ENCODE peak calls at places on chromosome 16, in six cellular contexts. A, K, X, B, W and U are unnamed samples.

GRCh38 chr16:80543162-80543561 is 2.4 kb downstream of the DYNLRB2 start:
- DNase-seq in A (no peak), K (no peak), X (no peak), B (no peak), W (no peak), U (no peak)

GRCh38 chr16:77657016-77657415 is 65.3 kb upstream of the NUDT7 start:
- DNase-seq in A (peak), K (peak), X (peak), B (peak), W (peak), U (peak)

GRCh38 chr16:85753976-85754375 is 3.1 kb upstream of the C16orf74 start:
- DNase-seq in A (no peak), K (no peak), X (no peak), B (no peak), W (no peak), U (no peak)

GRCh38 chr16:84751241-84751640 is 51.4 kb downstream of the USP10 start:
- DNase-seq in A (no peak), K (no peak), X (no peak), B (no peak), W (no peak), U (no peak)

GRCh38 chr16:46739934-46740333 is 8.2 kb downstream of the MYLK3 start:
- DNase-seq in A (no peak), K (peak), X (no peak), B (no peak), W (no peak), U (no peak)

GRCh38 chr16:25064967-25065366 is 46.6 kb upstream of the LCMT1 start:
- DNase-seq in A (no peak), K (no peak), X (peak), B (peak), W (no peak), U (peak)

GRCh38 chr16:74874123-74874522 is 99.5 kb upstream of the FA2H start:
- DNase-seq in A (no peak), K (no peak), X (no peak), B (no peak), W (no peak), U (no peak)

GRCh38 chr16:12470311-12471229 is 333.1 kb downstream of the CPPED1 start:
- DNase-seq in A (no peak), K (no peak), X (no peak), B (peak), W (no peak), U (no peak)

GRCh38 chr16:11526921-11527320 is 59.8 kb downstream of the LITAF start:
- DNase-seq in A (no peak), K (no peak), X (peak), B (no peak), W (no peak), U (peak)

GRCh38 chr16:79848739-79849518 is 248.4 kb upstream of the MAF start:
- DNase-seq in A (no peak), K (no peak), X (no peak), B (no peak), W (no peak), U (no peak)

GRCh38 chr16:80459331-80459777 is 81.4 kb upstream of the DYNLRB2 start:
- DNase-seq in A (no peak), K (no peak), X (peak), B (no peak), W (peak), U (no peak)

GRCh38 chr16:64445245-64445644 is 676.6 kb downstream of the CDH11 start:
- DNase-seq in A (no peak), K (no peak), X (no peak), B (no peak), W (no peak), U (peak)

GRCh38 chr16:87074635-87075318 is 242.4 kb downstream of the C16orf95 start:
- DNase-seq in A (no peak), K (no peak), X (no peak), B (no peak), W (no peak), U (peak)

GRCh38 chr16:2150418-2151187 is 2.2 kb downstream of the RAB26 start:
- DNase-seq in A (peak), K (peak), X (no peak), B (peak), W (peak), U (peak)

GRCh38 chr16:2614761-2615191 is 67.5 kb upstream of the KCTD5 start:
- DNase-seq in A (no peak), K (no peak), X (no peak), B (no peak), W (no peak), U (no peak)

GRCh38 chr16:398551-399277 is 1.7 kb downstream of the NME4 start:
- DNase-seq in A (no peak), K (no peak), X (no peak), B (no peak), W (no peak), U (peak)

GRCh38 chr16:19555938-19556778 is 655 bp downstream of the VPS35L start:
- DNase-seq in A (peak), K (peak), X (peak), B (peak), W (peak), U (peak)

GRCh38 chr16:31427441-31428276 is 501 bp downstream of the COX6A2 start:
- DNase-seq in A (peak), K (peak), X (peak), B (no peak), W (peak), U (no peak)

GRCh38 chr16:28543072-28543471 is 4.3 kb upstream of the NUPR1 start:
- DNase-seq in A (no peak), K (no peak), X (no peak), B (no peak), W (no peak), U (no peak)

GRCh38 chr16:23081675-23082119 is 67.6 kb downstream of the USP31 start:
- DNase-seq in A (no peak), K (no peak), X (peak), B (peak), W (peak), U (no peak)

GRCh38 chr16:75256871-75257343 is 5.5 kb upstream of the BCAR1 start:
- DNase-seq in A (no peak), K (no peak), X (peak), B (peak), W (no peak), U (peak)

GRCh38 chr16:50247906-50248608 is 18.3 kb upstream of the ADCY7 start:
- DNase-seq in A (no peak), K (no peak), X (no peak), B (no peak), W (no peak), U (no peak)

GRCh38 chr16:72787519-72788268 is 260.2 kb downstream of the ZFHX3 start:
- DNase-seq in A (peak), K (no peak), X (peak), B (peak), W (peak), U (peak)

GRCh38 chr16:17591655-17592405 is 121.1 kb upstream of the XYLT1 start:
- DNase-seq in A (no peak), K (no peak), X (peak), B (no peak), W (no peak), U (no peak)

GRCh38 chr16:4899474-4899846 is 37.5 kb downstream of the PPL start:
- DNase-seq in A (no peak), K (no peak), X (no peak), B (no peak), W (no peak), U (no peak)

GRCh38 chr16:14409563-14409962 is 220.5 kb downstream of the PARN start:
- DNase-seq in A (no peak), K (no peak), X (peak), B (peak), W (peak), U (no peak)

GRCh38 chr16:47460301-47460754 is 535 bp downstream of the ITFG1 start:
- DNase-seq in A (no peak), K (no peak), X (peak), B (no peak), W (no peak), U (no peak)

GRCh38 chr16:80158766-80159165 is 382.0 kb upstream of the DYNLRB2 start:
- DNase-seq in A (no peak), K (no peak), X (peak), B (peak), W (no peak), U (no peak)

GRCh38 chr16:80807916-80808315 is 3.5 kb upstream of the CDYL2 start:
- DNase-seq in A (no peak), K (no peak), X (no peak), B (no peak), W (no peak), U (no peak)

GRCh38 chr16:1779741-1780676 is 2.4 kb downstream of the SPSB3 start:
- DNase-seq in A (no peak), K (no peak), X (no peak), B (no peak), W (no peak), U (no peak)

GRCh38 chr16:85699224-85699558 is 10.4 kb upstream of the GINS2 start:
- DNase-seq in A (no peak), K (no peak), X (no peak), B (no peak), W (no peak), U (peak)

GRCh38 chr16:81711609-81712329 is 67.3 kb upstream of the PLCG2 start:
- DNase-seq in A (peak), K (no peak), X (peak), B (peak), W (peak), U (peak)

GRCh38 chr16:54194008-54194731 is 92.4 kb downstream of the IRX3 start:
- DNase-seq in A (peak), K (no peak), X (peak), B (no peak), W (peak), U (peak)

GRCh38 chr16:81752225-81752875 is 26.7 kb upstream of the PLCG2 start:
- DNase-seq in A (no peak), K (peak), X (peak), B (no peak), W (peak), U (no peak)

GRCh38 chr16:49464877-49465504 is 91.4 kb downstream of the C16orf78 start:
- DNase-seq in A (no peak), K (peak), X (no peak), B (no peak), W (no peak), U (peak)

GRCh38 chr16:10592611-10593010 is 12.2 kb upstream of the EMP2 start:
- DNase-seq in A (no peak), K (no peak), X (no peak), B (no peak), W (no peak), U (no peak)

GRCh38 chr16:81521141-81521626 is 76.6 kb downstream of the CMIP start:
- DNase-seq in A (no peak), K (peak), X (no peak), B (no peak), W (no peak), U (no peak)

GRCh38 chr16:35753559-35754390 is 2294.4 kb downstream of the TP53TG3F start:
- DNase-seq in A (no peak), K (no peak), X (no peak), B (no peak), W (no peak), U (no peak)

GRCh38 chr16:29907973-29908372 is 7.7 kb downstream of the ASPHD1 start:
- DNase-seq in A (no peak), K (no peak), X (no peak), B (no peak), W (no peak), U (no peak)
- H3K27ac ChIP-seq in A (no peak), K (no peak), X (no peak), B (no peak), W (no peak), U (no peak)

DNA sequence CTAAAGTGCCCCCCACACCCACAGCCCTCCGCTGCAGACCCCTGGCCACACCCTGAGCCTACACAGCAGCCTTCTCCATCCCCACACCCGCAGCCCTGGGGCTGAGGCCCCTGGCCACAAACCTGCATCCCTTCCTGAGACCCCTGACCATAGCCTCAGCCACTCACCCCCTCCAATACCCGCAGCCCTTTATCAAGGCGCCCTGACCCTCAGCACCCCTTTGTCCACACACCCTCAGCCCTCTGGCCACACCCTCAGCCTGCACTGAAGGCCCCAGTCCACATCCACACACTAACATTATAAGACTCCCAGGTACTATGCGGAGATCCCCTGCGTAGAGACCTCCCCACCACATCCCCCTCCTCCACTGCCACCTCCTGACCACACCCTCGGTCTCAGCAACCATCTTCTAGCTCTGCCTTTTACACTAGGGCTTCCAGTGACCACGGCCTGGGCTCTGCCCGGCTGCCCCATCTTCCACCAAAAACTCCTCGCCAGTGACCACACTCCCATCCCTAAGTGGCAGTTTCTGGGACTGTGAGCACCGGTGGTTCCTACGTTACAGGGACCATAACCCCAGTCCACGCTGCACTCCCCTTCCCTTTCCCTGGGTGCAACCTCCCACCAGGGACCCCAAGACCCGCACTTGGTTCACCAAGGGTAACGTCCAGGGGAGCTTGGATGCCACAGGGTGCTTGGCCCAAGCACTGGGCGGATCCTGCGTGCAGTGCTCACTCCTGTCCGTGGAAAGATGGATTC is 818 bp downstream of the TPPP3 start:
- DNase-seq in A (no peak), K (no peak), X (no peak), B (no peak), W (no peak), U (no peak)
- H3K27ac ChIP-seq in A (no peak), K (no peak), X (no peak), B (no peak), W (no peak), U (no peak)

DNA sequence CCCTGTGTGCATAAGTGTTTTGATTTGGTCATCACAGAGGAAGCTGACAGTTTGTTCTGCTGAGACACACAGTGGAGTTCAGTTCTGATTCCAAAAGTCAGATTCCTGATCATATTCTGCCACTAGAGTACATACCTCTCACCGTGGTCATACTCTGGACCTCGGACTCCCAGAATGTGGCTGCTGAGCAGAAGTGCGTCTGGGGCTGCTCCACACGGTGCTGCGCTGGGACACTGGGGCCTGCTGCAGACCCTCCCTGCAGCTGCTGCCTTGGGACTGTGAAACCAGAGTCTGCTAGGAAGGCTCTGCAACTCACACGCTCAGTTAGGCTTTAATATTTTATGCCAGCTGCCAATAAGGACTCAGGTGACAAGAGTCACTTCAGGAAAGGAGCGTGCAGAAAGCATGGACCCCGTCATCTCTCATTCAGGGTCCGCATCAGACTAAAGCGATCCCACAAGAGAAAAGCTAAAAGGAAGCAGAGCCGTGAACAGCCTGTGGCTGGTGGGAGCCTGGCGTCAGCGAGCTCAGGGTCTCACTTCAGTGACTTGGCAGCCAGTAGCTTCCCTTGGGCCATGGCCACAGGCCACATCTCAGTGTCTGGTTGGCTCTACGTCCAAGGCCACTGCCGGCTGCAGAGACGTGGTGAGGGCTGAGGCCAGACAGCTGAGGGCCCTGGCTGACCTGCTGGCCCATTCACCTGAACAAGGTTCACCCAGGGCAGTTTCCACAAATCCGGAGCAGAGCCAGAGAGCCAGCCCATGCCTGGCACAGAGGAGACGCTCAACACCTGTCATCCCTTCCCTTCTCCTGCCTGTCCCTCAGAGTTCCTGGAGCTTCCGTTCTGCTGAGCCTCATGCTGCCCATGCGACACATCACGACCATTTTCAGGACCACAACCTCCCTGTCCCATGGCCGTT is 24.7 kb upstream of the KIFC3 start:
- DNase-seq in A (no peak), K (no peak), X (peak), B (no peak), W (no peak), U (no peak)
- H3K27ac ChIP-seq in A (peak), K (no peak), X (no peak), B (no peak), W (no peak), U (no peak)

GRCh38 chr16:56364865-56365264 is 60.5 kb downstream of the AMFR start:
- DNase-seq in A (no peak), K (no peak), X (no peak), B (no peak), W (no peak), U (no peak)

GRCh38 chr16:56362057-56362655 is 63.2 kb downstream of the AMFR start:
- DNase-seq in A (no peak), K (no peak), X (no peak), B (no peak), W (no peak), U (no peak)

GRCh38 chr16:56363781-56364565 is 61.4 kb downstream of the AMFR start:
- DNase-seq in A (no peak), K (no peak), X (no peak), B (no peak), W (no peak), U (no peak)

GRCh38 chr16:56362706-56363105 is 62.6 kb downstream of the AMFR start:
- DNase-seq in A (no peak), K (no peak), X (no peak), B (no peak), W (no peak), U (no peak)

GRCh38 chr16:56363181-56363716 is 62.1 kb downstream of the AMFR start:
- DNase-seq in A (no peak), K (no peak), X (no peak), B (no peak), W (no peak), U (no peak)
- H3K27ac ChIP-seq in A (no peak), K (no peak), X (no peak), B (no peak), W (no peak), U (no peak)

DNA sequence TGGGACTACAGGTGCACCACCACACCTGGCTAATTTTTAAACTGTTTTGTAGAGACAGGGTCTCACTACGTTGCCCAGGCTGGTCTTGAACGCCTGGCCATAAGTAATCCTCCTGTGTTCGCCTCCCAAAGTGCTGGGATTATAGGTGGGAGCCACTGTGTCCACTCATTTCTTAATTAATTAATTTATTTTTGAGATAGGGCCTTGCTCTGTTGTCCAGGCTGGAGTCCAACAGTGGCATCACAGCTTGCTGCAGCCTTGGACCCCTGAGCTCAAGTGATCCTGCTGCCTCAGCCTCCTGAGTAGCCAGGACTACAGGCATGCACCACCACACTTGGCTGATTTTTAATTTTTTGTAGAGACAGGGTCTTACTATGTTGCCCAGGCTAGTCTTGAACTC is 47.1 kb upstream of the TRAP1 start:
- DNase-seq in A (no peak), K (no peak), X (no peak), B (no peak), W (no peak), U (no peak)
- H3K27ac ChIP-seq in A (no peak), K (no peak), X (no peak), B (no peak), W (no peak), U (no peak)

GRCh38 chr16:70638814-70639792 is 7.3 kb upstream of the IL34 start:
- DNase-seq in A (no peak), K (no peak), X (peak), B (peak), W (peak), U (no peak)
- H3K27ac ChIP-seq in A (no peak), K (no peak), X (no peak), B (peak), W (no peak), U (no peak)

GRCh38 chr16:88523381-88524159 is 46.6 kb upstream of the ZC3H18 start:
- DNase-seq in A (no peak), K (no peak), X (no peak), B (no peak), W (no peak), U (no peak)

GRCh38 chr16:88525663-88525990 is 44.6 kb upstream of the ZC3H18 start:
- DNase-seq in A (no peak), K (no peak), X (no peak), B (no peak), W (no peak), U (no peak)

GRCh38 chr16:88526008-88526905 is 43.9 kb upstream of the ZC3H18 start:
- DNase-seq in A (no peak), K (peak), X (no peak), B (no peak), W (no peak), U (no peak)

GRCh38 chr16:88524973-88525662 is 45.1 kb upstream of the ZC3H18 start:
- DNase-seq in A (no peak), K (no peak), X (no peak), B (no peak), W (no peak), U (no peak)

GRCh38 chr16:88524274-88524972 is 45.8 kb upstream of the ZC3H18 start:
- DNase-seq in A (no peak), K (no peak), X (no peak), B (no peak), W (no peak), U (no peak)
- H3K27ac ChIP-seq in A (no peak), K (no peak), X (no peak), B (no peak), W (no peak), U (no peak)